ENCODE peak calls at places on chromosomes 16 and 17, in ten cellular contexts. X is gastroesophageal sphincter; S is heart left ventricle; A is activated T-cell treated with anti-CD3 and anti-CD28 coated beads, Interleukin-2, amount 50 U/mL, for 4 hours; Y is CD4-positive, alpha-beta T cell; C is A549; U is K562; J is left ventricle myocardium superior; P is Panc1; V is psoas muscle. E is an unnamed sample.

GRCh38 chr17:9241371-9241712 is 220.0 kb downstream of the NTN1 start:
- ATAC-seq in S (peak), A (no peak), C (peak), V (peak), P (no peak), Y (no peak), U (no peak), X (no peak), J (peak), E (no peak)

GRCh38 chr16:89343501-89344291 is 126.2 kb downstream of the ZNF778 start:
- ATAC-seq in Y (no peak), S (no peak), X (no peak), V (peak), P (peak), C (no peak), J (peak), U (no peak), A (no peak), E (peak)

GRCh38 chr17:64007838-64008282 is 9.7 kb downstream of the PRR29 start:
- ATAC-seq in V (no peak), Y (no peak), A (no peak), U (no peak), S (peak), P (no peak), X (no peak), J (peak), C (no peak), E (peak)

GRCh38 chr17:4696432-4696796 is 7.5 kb downstream of the PELP1 start:
- ATAC-seq in X (no peak), U (no peak), J (no peak), S (no peak), P (no peak), Y (peak), C (no peak), V (no peak), A (peak), E (no peak)

GRCh38 chr17:62627904-62628603 is 584 bp downstream of the MRC2 start:
- ATAC-seq in Y (peak), S (no peak), J (peak), V (peak), A (peak), X (peak), P (peak), U (peak), C (peak), E (peak)

GRCh38 chr16:19502395-19503131 is 19.3 kb downstream of the GDE1 start:
- ATAC-seq in S (no peak), Y (peak), C (peak), P (peak), A (peak), V (peak), U (peak), J (peak), X (peak), E (peak)

GRCh38 chr16:86322283-86322682 is 188.0 kb upstream of the FOXF1 start:
- ATAC-seq in S (no peak), Y (no peak), X (no peak), V (no peak), P (no peak), A (no peak), C (no peak), J (no peak), U (no peak), E (no peak)

GRCh38 chr16:11149011-11149616 is 106.9 kb downstream of the SOCS1 start:
- ATAC-seq in P (peak), S (no peak), C (no peak), Y (no peak), X (peak), A (no peak), J (no peak), U (peak), V (no peak), E (no peak)

GRCh38 chr16:55019419-55020131 is 88.9 kb downstream of the IRX5 start:
- ATAC-seq in S (no peak), U (no peak), J (no peak), C (no peak), Y (no peak), V (no peak), X (no peak), A (no peak), P (no peak), E (no peak)

E was measured in esophagus mucosa.